ENCODE peak calls at places on chromosomes 12 and 14, in ten cellular contexts. A is omental fat pad; O is Ammon's horn; R is caudate nucleus; T is heart left ventricle; F is EH; L is CD4-positive, CD25-positive, alpha-beta regulatory T cell; G is H4; H is hepatocyte; B is kidney tubule cell. V is an unnamed sample.

GRCh38 chr14:52012635-52013034 is 23.3 kb downstream of the RTRAF start:
- DNase-seq in A (no peak), O (no peak), R (no peak), T (peak; percentile 87), F (no peak), L (no peak), G (no peak), H (no peak), B (no peak), V (no peak)

GRCh38 chr12:93243689-93244513 is 133.8 kb upstream of the NUDT4 start:
- DNase-seq in A (no peak), O (peak; percentile 9), R (no peak), T (no peak), F (peak; percentile 79), L (peak; percentile 11), G (peak; percentile 62), H (peak; percentile 81), B (peak; percentile 37), V (peak; percentile 68)

GRCh38 chr14:91409991-91410401 is 7.6 kb downstream of the CCDC88C start:
- DNase-seq in A (no peak), O (no peak), R (no peak), T (no peak), F (no peak), L (peak; percentile 47), G (no peak), H (no peak), B (no peak), V (no peak)

GRCh38 chr12:110176745-110177144 is 52.6 kb downstream of the IFT81 start:
- DNase-seq in A (no peak), O (no peak), R (no peak), T (no peak), F (peak; percentile 69), L (no peak), G (no peak), H (peak; percentile 12), B (no peak), V (peak; percentile 0)

GRCh38 chr12:82708507-82708906 is 21.8 kb downstream of the TMTC2 start:
- DNase-seq in A (no peak), O (peak; percentile 92), R (no peak), T (peak; percentile 59), F (no peak), L (no peak), G (no peak), H (no peak), B (no peak), V (no peak)

GRCh38 chr14:91835920-91836843 is 31.2 kb downstream of the TC2N start:
- DNase-seq in A (peak; percentile 49), O (no peak), R (no peak), T (peak; percentile 28), F (peak; percentile 18), L (peak; percentile 84), G (no peak), H (peak; percentile 96), B (peak; percentile 84), V (peak; percentile 91)

GRCh38 chr14:50475460-50475859 is 56.9 kb downstream of the MAP4K5 start:
- DNase-seq in A (no peak), O (no peak), R (no peak), T (no peak), F (peak; percentile 52), L (no peak), G (no peak), H (peak; percentile 16), B (peak; percentile 9), V (peak; percentile 6)

GRCh38 chr14:64610049-64610746 is 60.4 kb downstream of the PPP1R36 start:
- DNase-seq in A (no peak), O (no peak), R (no peak), T (no peak), F (no peak), L (no peak), G (no peak), H (no peak), B (no peak), V (peak; percentile 37)

GRCh38 chr14:105315941-105316562 is 1.5 kb downstream of the PACS2 start:
- DNase-seq in A (no peak), O (no peak), R (no peak), T (no peak), F (peak; percentile 22), L (no peak), G (no peak), H (no peak), B (peak; percentile 35), V (no peak)

GRCh38 chr12:12922191-12922616 is 29.8 kb downstream of the GPRC5D start:
- DNase-seq in A (no peak), O (no peak), R (no peak), T (no peak), F (peak; percentile 35), L (no peak), G (no peak), H (no peak), B (peak; percentile 75), V (no peak)

GRCh38 chr12:115468087-115468510 is 784.1 kb upstream of the TBX3 start:
- DNase-seq in A (no peak), O (no peak), R (no peak), T (no peak), F (peak; percentile 58), L (no peak), G (peak; percentile 49), H (peak; percentile 87), B (peak; percentile 43), V (no peak)

GRCh38 chr14:58977366-58977765 is 211.1 kb upstream of the DAAM1 start:
- DNase-seq in A (no peak), O (no peak), R (no peak), T (no peak), F (peak; percentile 36), L (no peak), G (no peak), H (no peak), B (no peak), V (no peak)

GRCh38 chr12:104638760-104639319 is 182.1 kb downstream of the CHST11 start:
- DNase-seq in A (no peak), O (no peak), R (no peak), T (no peak), F (no peak), L (no peak), G (no peak), H (no peak), B (peak; percentile 33), V (no peak)

GRCh38 chr12:49019435-49020317 is 1.1 kb upstream of the PRKAG1 start:
- DNase-seq in A (no peak), O (no peak), R (no peak), T (no peak), F (peak; percentile 42), L (peak; percentile 29), G (peak; percentile 24), H (peak; percentile 47), B (peak; percentile 31), V (no peak)

GRCh38 chr14:90381999-90382451 is 14.8 kb upstream of the CALM1 start:
- DNase-seq in A (no peak), O (peak; percentile 35), R (no peak), T (peak; percentile 63), F (no peak), L (no peak), G (no peak), H (peak; percentile 85), B (peak; percentile 49), V (peak; percentile 70)

GRCh38 chr12:68915055-68915454 is 17.9 kb downstream of the CPM start:
- DNase-seq in A (no peak), O (no peak), R (no peak), T (no peak), F (peak; percentile 92), L (no peak), G (peak; percentile 22), H (no peak), B (peak; percentile 52), V (no peak)

GRCh38 chr12:49983892-49984291 is 11.1 kb downstream of the AQP6 start:
- DNase-seq in A (no peak), O (peak; percentile 28), R (no peak), T (no peak), F (peak; percentile 91), L (no peak), G (peak; percentile 53), H (peak; percentile 78), B (peak; percentile 74), V (peak; percentile 16)

GRCh38 chr12:6941786-6942185 is 1.8 kb upstream of the RNU7-1 start:
- DNase-seq in A (no peak), O (no peak), R (no peak), T (no peak), F (no peak), L (no peak), G (no peak), H (no peak), B (no peak), V (no peak)

GRCh38 chr12:6966351-6966750 is 4.1 kb downstream of the PHB2 start:
- DNase-seq in A (no peak), O (no peak), R (no peak), T (no peak), F (no peak), L (no peak), G (no peak), H (no peak), B (no peak), V (no peak)

GRCh38 chr12:4286771-4287317 is 13.3 kb downstream of the CCND2 start:
- DNase-seq in A (no peak), O (no peak), R (no peak), T (no peak), F (no peak), L (no peak), G (no peak), H (no peak), B (no peak), V (no peak)

GRCh38 chr14:57290753-57291152 is 22.0 kb downstream of the AP5M1 start:
- DNase-seq in A (no peak), O (no peak), R (no peak), T (no peak), F (no peak), L (no peak), G (no peak), H (peak; percentile 33), B (peak; percentile 9), V (no peak)

GRCh38 chr14:59630281-59630963 is 53.8 kb upstream of the CCDC175 start:
- DNase-seq in A (no peak), O (peak; percentile 60), R (no peak), T (no peak), F (peak; percentile 3), L (no peak), G (no peak), H (peak; percentile 32), B (no peak), V (peak; percentile 68)

GRCh38 chr14:37625597-37626595 is 30.5 kb downstream of the TTC6 start:
- DNase-seq in A (no peak), O (no peak), R (no peak), T (no peak), F (no peak), L (no peak), G (no peak), H (no peak), B (peak; percentile 7), V (no peak)

GRCh38 chr12:46433829-46434228 is 61.3 kb upstream of the SLC38A2 start:
- DNase-seq in A (no peak), O (no peak), R (no peak), T (no peak), F (no peak), L (no peak), G (no peak), H (no peak), B (no peak), V (no peak)

GRCh38 chr14:54570651-54571415 is 3.9 kb downstream of the SAMD4A start:
- DNase-seq in A (no peak), O (no peak), R (no peak), T (no peak), F (peak; percentile 88), L (no peak), G (no peak), H (no peak), B (peak; percentile 79), V (no peak)

GRCh38 chr12:66693901-66694513 is 15.1 kb upstream of the GRIP1 start:
- DNase-seq in A (no peak), O (peak; percentile 85), R (no peak), T (no peak), F (peak; percentile 66), L (peak; percentile 50), G (peak; percentile 67), H (peak; percentile 85), B (peak; percentile 73), V (peak; percentile 71)

GRCh38 chr14:73426877-73427276 is 31.5 kb downstream of the NUMB start:
- DNase-seq in A (no peak), O (no peak), R (no peak), T (no peak), F (peak; percentile 85), L (no peak), G (no peak), H (peak; percentile 8), B (peak; percentile 61), V (no peak)

GRCh38 chr14:104820669-104821228 is 19.8 kb downstream of the ZBTB42 start:
- DNase-seq in A (no peak), O (peak; percentile 59), R (no peak), T (peak; percentile 70), F (peak; percentile 78), L (no peak), G (no peak), H (peak; percentile 81), B (peak; percentile 77), V (peak; percentile 34)

V was measured in NCI-H345.